ENCODE peak calls at places on chromosomes 5 and 9, in four cellular contexts. U is HepG2, G is GM12878, A is K562. B is an unnamed sample.

GRCh38 chr9:132182609-132183073 is 20.8 kb downstream of the NTNG2 start:
- DNase-seq in A (no peak), U (no peak), G (no peak), B (peak; percentile 21)

GRCh38 chr5:111404270-111404769 is 108.0 kb downstream of the STARD4 start:
- DNase-seq in U (peak; percentile 74), A (no peak), G (no peak), B (no peak)

GRCh38 chr9:121383715-121384114 is 13.7 kb upstream of the STOM start:
- DNase-seq in A (no peak), G (no peak), U (no peak), B (no peak)

GRCh38 chr5:142360607-142361120 is 35.8 kb upstream of the SPRY4 start:
- DNase-seq in A (no peak), G (no peak), U (peak; percentile 91), B (peak; percentile 43)

GRCh38 chr5:93995126-93995621 is 253.8 kb upstream of the POU5F2 start:
- DNase-seq in U (no peak), A (no peak), G (peak; percentile 11), B (no peak)

GRCh38 chr9:94611638-94612068 is 18.0 kb upstream of the FBP2 start:
- DNase-seq in G (no peak), U (no peak), A (no peak), B (no peak)

GRCh38 chr5:63553069-63553468 is 409.2 kb downstream of the HTR1A start:
- DNase-seq in G (no peak), U (no peak), A (no peak), B (no peak)

GRCh38 chr9:29969408-29969807 is 2396.1 kb upstream of the C9orf72 start:
- DNase-seq in A (no peak), G (no peak), U (no peak), B (no peak)

GRCh38 chr5:16384804-16385203 is 80.8 kb downstream of the ZNF622 start:
- DNase-seq in U (no peak), G (no peak), A (no peak), B (no peak)

GRCh38 chr9:135804588-135805421 is 102.5 kb downstream of the CAMSAP1 start:
- DNase-seq in A (peak; percentile 46), G (no peak), U (peak; percentile 10), B (no peak)

GRCh38 chr9:130328349-130328801 is 62.8 kb downstream of the HMCN2 start:
- DNase-seq in U (no peak), G (no peak), A (no peak), B (peak; percentile 34)

GRCh38 chr9:116716441-116716840 is 29.3 kb downstream of the TRIM32 start:
- DNase-seq in U (no peak), A (no peak), G (no peak), B (no peak)

GRCh38 chr9:89000973-89001916 is 10.0 kb downstream of the S1PR3 start:
- DNase-seq in G (no peak), A (peak; percentile 30), U (peak; percentile 65), B (peak; percentile 77)
- TF ChIP-seq BHLHE40 in G (no peak), A (no peak), U (no peak), B (no peak)

GRCh38 chr9:504921-505821 is 290.5 kb downstream of the DOCK8 start:
- DNase-seq in A (peak; percentile 16), G (no peak), U (no peak), B (peak; percentile 16)

GRCh38 chr9:503881-504852 is 289.5 kb downstream of the DOCK8 start:
- DNase-seq in G (no peak), U (peak; percentile 48), A (peak; percentile 85), B (peak; percentile 75)

DNA sequence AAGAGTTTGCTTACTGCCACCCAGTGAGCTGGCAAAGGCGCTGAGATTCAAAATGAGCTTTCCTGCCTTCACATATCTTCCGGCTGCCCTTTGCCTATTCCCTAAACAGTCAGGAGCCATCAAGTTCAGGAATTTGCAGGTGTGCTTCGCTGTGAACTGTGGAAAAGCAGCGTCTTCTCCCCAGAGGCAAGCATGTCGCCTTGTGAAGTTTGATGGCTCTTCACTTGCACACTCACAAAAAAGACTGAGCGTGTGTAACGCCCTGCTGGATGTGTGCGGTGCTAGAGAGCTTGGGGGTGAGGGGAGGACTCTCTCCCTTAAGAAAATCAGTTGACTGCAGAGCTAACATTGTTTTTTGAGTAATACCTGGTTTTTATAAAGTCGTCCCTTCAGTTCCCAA is 288.7 kb downstream of the DOCK8 start:
- DNase-seq in U (no peak), G (no peak), A (no peak), B (no peak)
- TF ChIP-seq FOXK2 in U (no peak), G (no peak), A (no peak), B (no peak)

DNA sequence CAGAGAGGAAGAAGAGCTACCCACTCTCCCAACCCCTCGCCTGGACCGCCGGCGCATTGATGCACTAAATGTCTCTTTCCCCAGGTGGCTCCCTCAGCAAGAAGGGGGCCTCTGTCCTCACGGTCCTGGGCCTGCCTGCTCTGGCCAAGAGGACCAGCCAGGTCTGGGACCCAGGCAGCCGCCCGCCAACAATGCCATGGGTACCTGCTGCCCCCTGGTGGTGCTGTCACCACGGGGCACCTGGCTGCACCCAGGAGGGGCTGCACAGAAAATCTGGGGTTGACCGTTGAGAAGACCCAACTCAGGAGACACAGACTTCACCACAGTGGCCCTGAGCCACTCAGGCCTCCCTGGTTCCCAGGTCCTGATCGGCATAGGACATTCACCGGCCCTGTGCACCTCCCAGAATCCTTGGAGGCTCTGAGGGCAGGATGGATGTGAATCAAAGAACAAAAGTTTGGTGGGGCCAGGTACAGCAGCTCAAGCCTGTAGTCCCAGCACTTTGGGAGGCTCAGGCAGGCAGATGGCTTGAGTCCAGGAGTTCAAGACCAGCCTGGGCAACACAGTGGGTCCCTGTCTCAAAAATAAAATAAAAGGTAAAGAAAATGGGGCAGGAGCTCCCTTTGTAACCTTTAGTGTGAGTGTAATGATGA is 2.4 kb upstream of the VAV2 start:
- DNase-seq in U (peak; percentile 64), G (no peak), A (peak; percentile 83), B (peak; percentile 86)
- TF ChIP-seq BHLHE40 in U (no peak), G (peak; percentile 33), A (no peak), B (no peak)

GRCh38 chr9:93136693-93137092 is 2.6 kb upstream of the NINJ1 start:
- DNase-seq in A (no peak), G (no peak), U (no peak), B (no peak)
- TF ChIP-seq FOXK2 in A (no peak), G (no peak), U (no peak), B (no peak)

GRCh38 chr9:20753761-20754160 is 69.7 kb downstream of the FOCAD start:
- DNase-seq in A (no peak), U (no peak), G (no peak), B (no peak)

GRCh38 chr9:20760246-20760901 is 76.3 kb downstream of the FOCAD start:
- DNase-seq in A (no peak), G (no peak), U (no peak), B (no peak)

DNA sequence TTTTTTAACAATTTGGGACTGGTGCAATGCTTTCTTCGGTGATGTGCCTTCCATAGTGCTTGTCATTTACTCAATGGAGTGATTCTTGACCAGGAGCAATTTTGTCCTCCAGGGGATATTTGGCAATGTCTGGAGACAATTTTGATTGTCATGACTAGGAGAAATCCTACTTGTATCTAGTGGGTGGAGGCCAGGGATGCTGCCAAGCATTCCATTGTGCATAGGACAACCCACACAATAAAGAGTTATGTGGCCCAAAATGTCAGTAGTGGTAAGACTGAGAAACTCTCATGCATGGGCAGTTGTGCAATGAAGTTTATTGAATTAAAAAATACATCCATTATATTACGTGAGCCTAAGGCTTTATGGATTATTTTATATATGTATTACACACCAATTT is 70.5 kb downstream of the FOCAD start:
- DNase-seq in U (no peak), G (no peak), A (no peak), B (no peak)
- TF ChIP-seq BHLHE40 in U (no peak), G (no peak), A (no peak), B (no peak)

DNA sequence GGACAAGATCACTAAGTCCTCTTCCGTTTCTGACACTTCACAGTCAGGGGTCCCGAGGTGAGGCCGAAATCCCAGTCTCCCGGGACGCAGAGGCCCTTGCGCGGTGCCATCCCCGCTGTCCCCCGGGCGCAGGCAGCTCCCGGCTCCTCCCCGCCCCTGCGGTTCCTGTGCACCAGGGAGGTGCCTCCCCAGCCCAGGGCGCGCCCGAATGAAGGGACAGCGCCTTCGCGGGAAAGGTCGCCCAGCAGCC is 421 bp downstream of the SLC25A51 start:
- DNase-seq in G (no peak), A (no peak), U (no peak), B (no peak)
- TF ChIP-seq FOXK2 in G (no peak), A (no peak), U (no peak), B (no peak)

GRCh38 chr9:19074836-19075235 is 25.6 kb downstream of the RRAGA start:
- DNase-seq in A (no peak), U (peak; percentile 36), G (no peak), B (no peak)
- TF ChIP-seq BHLHE40 in A (no peak), U (no peak), G (no peak), B (no peak)

GRCh38 chr5:113047234-113047633 is 70.6 kb downstream of the DCP2 start:
- DNase-seq in G (no peak), U (no peak), A (peak; percentile 40), B (no peak)

GRCh38 chr5:113042491-113043243 is 66.1 kb downstream of the DCP2 start:
- DNase-seq in U (no peak), A (peak; percentile 82), G (no peak), B (no peak)

GRCh38 chr5:113044776-113045175 is 68.2 kb downstream of the DCP2 start:
- DNase-seq in U (no peak), A (no peak), G (no peak), B (no peak)

GRCh38 chr5:113040672-113041071 is 64.1 kb downstream of the DCP2 start:
- DNase-seq in G (no peak), U (no peak), A (no peak), B (no peak)

DNA sequence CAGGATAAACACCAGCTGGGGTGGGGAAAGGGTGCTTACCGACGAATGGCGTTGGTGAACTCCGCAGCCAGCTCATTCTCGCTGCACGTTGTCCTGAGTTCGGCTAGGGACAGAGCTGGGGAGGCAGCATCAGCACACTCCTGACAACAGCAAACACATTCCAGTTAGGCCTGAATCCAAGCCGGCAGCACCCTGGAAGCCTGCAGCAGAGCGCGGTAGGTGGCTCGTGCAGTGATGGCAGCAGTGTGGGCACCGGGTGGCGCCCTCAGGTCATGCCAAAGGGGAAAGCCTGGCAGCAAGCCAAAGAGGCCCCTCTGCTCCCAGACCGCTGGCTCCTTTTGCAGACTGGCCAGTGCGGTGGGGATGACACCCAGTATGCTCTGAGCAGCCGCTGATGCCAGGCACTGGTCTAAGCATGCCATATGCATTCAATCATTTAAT is 66.9 kb downstream of the DCP2 start:
- DNase-seq in G (no peak), U (peak; percentile 7), A (no peak), B (no peak)
- TF ChIP-seq FOXK2 in G (no peak), U (no peak), A (no peak), B (no peak)

DNA sequence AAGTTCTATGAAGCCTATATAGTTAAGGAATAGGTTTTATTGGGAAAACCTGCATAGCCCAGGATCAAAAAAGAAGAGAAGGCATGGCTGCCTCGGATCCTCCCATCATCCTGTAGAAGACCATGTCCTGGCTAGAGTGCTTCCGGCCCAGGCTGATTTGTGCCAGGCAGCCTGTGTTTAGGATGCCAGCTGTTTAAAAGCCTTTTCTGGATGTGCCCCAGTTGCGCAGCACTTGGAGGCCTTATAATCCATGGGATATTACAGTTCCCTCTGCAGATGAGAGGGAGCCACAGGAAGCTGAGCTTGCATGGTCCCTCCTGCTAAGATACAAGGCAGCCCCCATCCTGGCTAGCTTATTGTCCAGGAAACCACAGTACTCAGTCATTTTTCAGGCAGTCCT is 97.9 kb downstream of the CHSY3 start:
- DNase-seq in U (no peak), A (no peak), G (no peak), B (no peak)
- TF ChIP-seq BHLHE40 in U (no peak), A (no peak), G (no peak), B (no peak)

GRCh38 chr5:140312067-140312790 is 9.3 kb upstream of the PFDN1 start:
- DNase-seq in A (no peak), U (no peak), G (no peak), B (no peak)
- TF ChIP-seq FOXK2 in A (no peak), U (no peak), G (no peak), B (no peak)